ENCODE peak calls at places on chromosomes 11 and 22, in seven cellular contexts. One of them, this sample, is unnamed.

GRCh38 chr11:68840661-68841653 is 759 bp downstream of the CPT1A start:
- DNase-seq in ascending aorta: no peak
- DNase-seq in stimulated activated CD4-positive, alpha-beta T cell treated with anti-CD3 and anti-CD28 coated beads, Interleukin-12 subunit alpha, Interleukin-12 subunit beta, amount 100 ng/mL, for 48 hours: no peak
- DNase-seq in HEK293T: no peak
- DNase-seq in GM23248: peak
- DNase-seq in WTC11: peak
- DNase-seq in nephron progenitor cell: peak
- DNase-seq in this sample: peak

GRCh38 chr11:112085822-112086421 is 634 bp downstream of the TIMM8B start:
- DNase-seq in HEK293T: peak
- DNase-seq in stimulated activated CD4-positive, alpha-beta T cell treated with anti-CD3 and anti-CD28 coated beads, Interleukin-12 subunit alpha, Interleukin-12 subunit beta, amount 100 ng/mL, for 48 hours: peak
- DNase-seq in GM23248: peak
- DNase-seq in WTC11: no peak
- DNase-seq in ascending aorta: no peak
- DNase-seq in nephron progenitor cell: no peak
- DNase-seq in this sample: peak

GRCh38 chr11:131600591-131600990 is 230.2 kb downstream of the NTM start:
- DNase-seq in stimulated activated CD4-positive, alpha-beta T cell treated with anti-CD3 and anti-CD28 coated beads, Interleukin-12 subunit alpha, Interleukin-12 subunit beta, amount 100 ng/mL, for 48 hours: no peak
- DNase-seq in ascending aorta: no peak
- DNase-seq in nephron progenitor cell: no peak
- DNase-seq in WTC11: no peak
- DNase-seq in GM23248: peak
- DNase-seq in HEK293T: no peak
- DNase-seq in this sample: no peak

GRCh38 chr11:64294665-64295289 is 3.7 kb downstream of the KCNK4 start:
- DNase-seq in nephron progenitor cell: no peak
- DNase-seq in stimulated activated CD4-positive, alpha-beta T cell treated with anti-CD3 and anti-CD28 coated beads, Interleukin-12 subunit alpha, Interleukin-12 subunit beta, amount 100 ng/mL, for 48 hours: no peak
- DNase-seq in ascending aorta: no peak
- DNase-seq in GM23248: peak
- DNase-seq in WTC11: no peak
- DNase-seq in HEK293T: no peak
- DNase-seq in this sample: no peak

GRCh38 chr11:88320149-88320559 is 17.4 kb downstream of the CTSC start:
- DNase-seq in HEK293T: peak
- DNase-seq in WTC11: no peak
- DNase-seq in GM23248: peak
- DNase-seq in stimulated activated CD4-positive, alpha-beta T cell treated with anti-CD3 and anti-CD28 coated beads, Interleukin-12 subunit alpha, Interleukin-12 subunit beta, amount 100 ng/mL, for 48 hours: no peak
- DNase-seq in nephron progenitor cell: no peak
- DNase-seq in ascending aorta: no peak
- DNase-seq in this sample: no peak

GRCh38 chr11:40405614-40406013 is 1053.8 kb downstream of the LRRC4C start:
- DNase-seq in ascending aorta: no peak
- DNase-seq in HEK293T: no peak
- DNase-seq in GM23248: no peak
- DNase-seq in stimulated activated CD4-positive, alpha-beta T cell treated with anti-CD3 and anti-CD28 coated beads, Interleukin-12 subunit alpha, Interleukin-12 subunit beta, amount 100 ng/mL, for 48 hours: no peak
- DNase-seq in nephron progenitor cell: no peak
- DNase-seq in WTC11: no peak
- DNase-seq in this sample: no peak

GRCh38 chr11:83241291-83241946 is 44.7 kb downstream of the CCDC90B start:
- DNase-seq in HEK293T: peak
- DNase-seq in WTC11: peak
- DNase-seq in nephron progenitor cell: peak
- DNase-seq in stimulated activated CD4-positive, alpha-beta T cell treated with anti-CD3 and anti-CD28 coated beads, Interleukin-12 subunit alpha, Interleukin-12 subunit beta, amount 100 ng/mL, for 48 hours: peak
- DNase-seq in ascending aorta: no peak
- DNase-seq in GM23248: peak
- DNase-seq in this sample: peak

GRCh38 chr11:71214553-71215371 is 37.6 kb downstream of the SHANK2 start:
- DNase-seq in ascending aorta: no peak
- DNase-seq in stimulated activated CD4-positive, alpha-beta T cell treated with anti-CD3 and anti-CD28 coated beads, Interleukin-12 subunit alpha, Interleukin-12 subunit beta, amount 100 ng/mL, for 48 hours: no peak
- DNase-seq in GM23248: no peak
- DNase-seq in HEK293T: no peak
- DNase-seq in WTC11: no peak
- DNase-seq in nephron progenitor cell: no peak
- DNase-seq in this sample: no peak

GRCh38 chr11:15849265-15849664 is 507.1 kb downstream of the SOX6 start:
- DNase-seq in HEK293T: no peak
- DNase-seq in ascending aorta: no peak
- DNase-seq in stimulated activated CD4-positive, alpha-beta T cell treated with anti-CD3 and anti-CD28 coated beads, Interleukin-12 subunit alpha, Interleukin-12 subunit beta, amount 100 ng/mL, for 48 hours: no peak
- DNase-seq in WTC11: no peak
- DNase-seq in nephron progenitor cell: no peak
- DNase-seq in GM23248: no peak
- DNase-seq in this sample: peak

GRCh38 chr11:69913591-69914285 is 94.5 kb upstream of the FGF3 start:
- DNase-seq in GM23248: no peak
- DNase-seq in WTC11: peak
- DNase-seq in ascending aorta: no peak
- DNase-seq in nephron progenitor cell: peak
- DNase-seq in HEK293T: no peak
- DNase-seq in stimulated activated CD4-positive, alpha-beta T cell treated with anti-CD3 and anti-CD28 coated beads, Interleukin-12 subunit alpha, Interleukin-12 subunit beta, amount 100 ng/mL, for 48 hours: no peak
- DNase-seq in this sample: no peak

GRCh38 chr11:2665747-2666710 is 33.8 kb downstream of the KCNQ1OT1 start:
- DNase-seq in HEK293T: no peak
- DNase-seq in stimulated activated CD4-positive, alpha-beta T cell treated with anti-CD3 and anti-CD28 coated beads, Interleukin-12 subunit alpha, Interleukin-12 subunit beta, amount 100 ng/mL, for 48 hours: no peak
- DNase-seq in nephron progenitor cell: no peak
- DNase-seq in ascending aorta: no peak
- DNase-seq in GM23248: no peak
- DNase-seq in WTC11: no peak
- DNase-seq in this sample: peak

GRCh38 chr22:19019679-19020032 is 83.6 kb upstream of the PRODH start:
- DNase-seq in WTC11: no peak
- DNase-seq in HEK293T: no peak
- DNase-seq in ascending aorta: no peak
- DNase-seq in stimulated activated CD4-positive, alpha-beta T cell treated with anti-CD3 and anti-CD28 coated beads, Interleukin-12 subunit alpha, Interleukin-12 subunit beta, amount 100 ng/mL, for 48 hours: no peak
- DNase-seq in GM23248: no peak
- DNase-seq in nephron progenitor cell: no peak
- DNase-seq in this sample: no peak

GRCh38 chr11:44911031-44911814 is 39.5 kb downstream of the TP53I11 start:
- DNase-seq in WTC11: peak
- DNase-seq in HEK293T: peak
- DNase-seq in ascending aorta: peak
- DNase-seq in stimulated activated CD4-positive, alpha-beta T cell treated with anti-CD3 and anti-CD28 coated beads, Interleukin-12 subunit alpha, Interleukin-12 subunit beta, amount 100 ng/mL, for 48 hours: peak
- DNase-seq in nephron progenitor cell: peak
- DNase-seq in GM23248: peak
- DNase-seq in this sample: peak

GRCh38 chr22:30694171-30694637 is 470 bp upstream of the OSBP2 start:
- DNase-seq in ascending aorta: no peak
- DNase-seq in HEK293T: peak
- DNase-seq in WTC11: peak
- DNase-seq in nephron progenitor cell: peak
- DNase-seq in GM23248: peak
- DNase-seq in stimulated activated CD4-positive, alpha-beta T cell treated with anti-CD3 and anti-CD28 coated beads, Interleukin-12 subunit alpha, Interleukin-12 subunit beta, amount 100 ng/mL, for 48 hours: peak
- DNase-seq in this sample: peak

GRCh38 chr22:48577014-48577690 is 1250.5 kb downstream of the BRD1 start:
- DNase-seq in stimulated activated CD4-positive, alpha-beta T cell treated with anti-CD3 and anti-CD28 coated beads, Interleukin-12 subunit alpha, Interleukin-12 subunit beta, amount 100 ng/mL, for 48 hours: no peak
- DNase-seq in HEK293T: no peak
- DNase-seq in WTC11: peak
- DNase-seq in nephron progenitor cell: no peak
- DNase-seq in ascending aorta: no peak
- DNase-seq in GM23248: no peak
- DNase-seq in this sample: peak

GRCh38 chr22:27985323-27986275 is 66.5 kb upstream of the PITPNB start:
- DNase-seq in WTC11: no peak
- DNase-seq in ascending aorta: no peak
- DNase-seq in stimulated activated CD4-positive, alpha-beta T cell treated with anti-CD3 and anti-CD28 coated beads, Interleukin-12 subunit alpha, Interleukin-12 subunit beta, amount 100 ng/mL, for 48 hours: no peak
- DNase-seq in GM23248: no peak
- DNase-seq in nephron progenitor cell: no peak
- DNase-seq in HEK293T: no peak
- DNase-seq in this sample: no peak

GRCh38 chr11:100632970-100633452 is 54.1 kb upstream of the ARHGAP42 start:
- DNase-seq in GM23248: peak
- DNase-seq in nephron progenitor cell: no peak
- DNase-seq in HEK293T: peak
- DNase-seq in WTC11: no peak
- DNase-seq in stimulated activated CD4-positive, alpha-beta T cell treated with anti-CD3 and anti-CD28 coated beads, Interleukin-12 subunit alpha, Interleukin-12 subunit beta, amount 100 ng/mL, for 48 hours: no peak
- DNase-seq in ascending aorta: no peak
- DNase-seq in this sample: peak

GRCh38 chr11:83020942-83021779 is 50.5 kb downstream of the RAB30 start:
- DNase-seq in GM23248: no peak
- DNase-seq in stimulated activated CD4-positive, alpha-beta T cell treated with anti-CD3 and anti-CD28 coated beads, Interleukin-12 subunit alpha, Interleukin-12 subunit beta, amount 100 ng/mL, for 48 hours: no peak
- DNase-seq in ascending aorta: no peak
- DNase-seq in WTC11: no peak
- DNase-seq in HEK293T: no peak
- DNase-seq in nephron progenitor cell: no peak
- DNase-seq in this sample: no peak

GRCh38 chr11:34501500-34501899 is 12.1 kb downstream of the ELF5 start:
- DNase-seq in HEK293T: no peak
- DNase-seq in GM23248: peak
- DNase-seq in stimulated activated CD4-positive, alpha-beta T cell treated with anti-CD3 and anti-CD28 coated beads, Interleukin-12 subunit alpha, Interleukin-12 subunit beta, amount 100 ng/mL, for 48 hours: no peak
- DNase-seq in WTC11: no peak
- DNase-seq in nephron progenitor cell: no peak
- DNase-seq in ascending aorta: no peak
- DNase-seq in this sample: peak

GRCh38 chr22:17410576-17410975 is 41.3 kb downstream of the CECR2 start:
- DNase-seq in WTC11: no peak
- DNase-seq in nephron progenitor cell: no peak
- DNase-seq in HEK293T: no peak
- DNase-seq in GM23248: no peak
- DNase-seq in stimulated activated CD4-positive, alpha-beta T cell treated with anti-CD3 and anti-CD28 coated beads, Interleukin-12 subunit alpha, Interleukin-12 subunit beta, amount 100 ng/mL, for 48 hours: no peak
- DNase-seq in ascending aorta: no peak
- DNase-seq in this sample: peak

GRCh38 chr11:100823360-100823759 is 136.3 kb downstream of the ARHGAP42 start:
- DNase-seq in HEK293T: no peak
- DNase-seq in ascending aorta: no peak
- DNase-seq in nephron progenitor cell: no peak
- DNase-seq in GM23248: peak
- DNase-seq in WTC11: no peak
- DNase-seq in stimulated activated CD4-positive, alpha-beta T cell treated with anti-CD3 and anti-CD28 coated beads, Interleukin-12 subunit alpha, Interleukin-12 subunit beta, amount 100 ng/mL, for 48 hours: no peak
- DNase-seq in this sample: no peak

GRCh38 chr11:2987881-2988280 is 4.2 kb downstream of the NAP1L4 start:
- DNase-seq in stimulated activated CD4-positive, alpha-beta T cell treated with anti-CD3 and anti-CD28 coated beads, Interleukin-12 subunit alpha, Interleukin-12 subunit beta, amount 100 ng/mL, for 48 hours: peak
- DNase-seq in ascending aorta: no peak
- DNase-seq in GM23248: peak
- DNase-seq in HEK293T: no peak
- DNase-seq in nephron progenitor cell: no peak
- DNase-seq in WTC11: no peak
- DNase-seq in this sample: no peak

GRCh38 chr11:124961972-124962609 is 8.1 kb downstream of the CCDC15 start:
- DNase-seq in nephron progenitor cell: no peak
- DNase-seq in stimulated activated CD4-positive, alpha-beta T cell treated with anti-CD3 and anti-CD28 coated beads, Interleukin-12 subunit alpha, Interleukin-12 subunit beta, amount 100 ng/mL, for 48 hours: no peak
- DNase-seq in HEK293T: peak
- DNase-seq in ascending aorta: no peak
- DNase-seq in WTC11: no peak
- DNase-seq in GM23248: peak
- DNase-seq in this sample: peak

GRCh38 chr11:18310800-18311340 is 11.1 kb downstream of the HPS5 start:
- DNase-seq in GM23248: peak
- DNase-seq in WTC11: no peak
- DNase-seq in ascending aorta: no peak
- DNase-seq in stimulated activated CD4-positive, alpha-beta T cell treated with anti-CD3 and anti-CD28 coated beads, Interleukin-12 subunit alpha, Interleukin-12 subunit beta, amount 100 ng/mL, for 48 hours: no peak
- DNase-seq in nephron progenitor cell: no peak
- DNase-seq in HEK293T: no peak
- DNase-seq in this sample: no peak

GRCh38 chr11:120917536-120918239 is 106.2 kb upstream of the TBCEL start:
- DNase-seq in HEK293T: no peak
- DNase-seq in stimulated activated CD4-positive, alpha-beta T cell treated with anti-CD3 and anti-CD28 coated beads, Interleukin-12 subunit alpha, Interleukin-12 subunit beta, amount 100 ng/mL, for 48 hours: no peak
- DNase-seq in GM23248: no peak
- DNase-seq in WTC11: no peak
- DNase-seq in nephron progenitor cell: no peak
- DNase-seq in ascending aorta: no peak
- DNase-seq in this sample: no peak

GRCh38 chr11:108302121-108302785 is 79.4 kb downstream of the ATM start:
- DNase-seq in ascending aorta: no peak
- DNase-seq in GM23248: peak
- DNase-seq in nephron progenitor cell: no peak
- DNase-seq in WTC11: no peak
- DNase-seq in stimulated activated CD4-positive, alpha-beta T cell treated with anti-CD3 and anti-CD28 coated beads, Interleukin-12 subunit alpha, Interleukin-12 subunit beta, amount 100 ng/mL, for 48 hours: no peak
- DNase-seq in HEK293T: no peak
- DNase-seq in this sample: peak

GRCh38 chr11:121514401-121514981 is 61.7 kb upstream of the SORL1-AS1 start:
- DNase-seq in nephron progenitor cell: no peak
- DNase-seq in WTC11: no peak
- DNase-seq in GM23248: no peak
- DNase-seq in HEK293T: no peak
- DNase-seq in ascending aorta: no peak
- DNase-seq in stimulated activated CD4-positive, alpha-beta T cell treated with anti-CD3 and anti-CD28 coated beads, Interleukin-12 subunit alpha, Interleukin-12 subunit beta, amount 100 ng/mL, for 48 hours: no peak
- DNase-seq in this sample: no peak

GRCh38 chr11:21707116-21707769 is 485.6 kb upstream of the ANO5 start:
- DNase-seq in nephron progenitor cell: no peak
- DNase-seq in stimulated activated CD4-positive, alpha-beta T cell treated with anti-CD3 and anti-CD28 coated beads, Interleukin-12 subunit alpha, Interleukin-12 subunit beta, amount 100 ng/mL, for 48 hours: no peak
- DNase-seq in GM23248: no peak
- DNase-seq in WTC11: no peak
- DNase-seq in ascending aorta: no peak
- DNase-seq in HEK293T: no peak
- DNase-seq in this sample: no peak

GRCh38 chr22:35921777-35922176 is 106.8 kb downstream of the RBFOX2 start:
- DNase-seq in stimulated activated CD4-positive, alpha-beta T cell treated with anti-CD3 and anti-CD28 coated beads, Interleukin-12 subunit alpha, Interleukin-12 subunit beta, amount 100 ng/mL, for 48 hours: peak
- DNase-seq in ascending aorta: peak
- DNase-seq in HEK293T: peak
- DNase-seq in WTC11: peak
- DNase-seq in nephron progenitor cell: peak
- DNase-seq in GM23248: peak
- DNase-seq in this sample: peak

GRCh38 chr11:117823294-117823940 is 1.1 kb downstream of the FXYD2 start:
- DNase-seq in nephron progenitor cell: no peak
- DNase-seq in HEK293T: no peak
- DNase-seq in GM23248: no peak
- DNase-seq in WTC11: peak
- DNase-seq in stimulated activated CD4-positive, alpha-beta T cell treated with anti-CD3 and anti-CD28 coated beads, Interleukin-12 subunit alpha, Interleukin-12 subunit beta, amount 100 ng/mL, for 48 hours: no peak
- DNase-seq in ascending aorta: no peak
- DNase-seq in this sample: peak

GRCh38 chr11:105507496-105508254 is 102.2 kb upstream of the GRIA4 start:
- DNase-seq in nephron progenitor cell: no peak
- DNase-seq in WTC11: no peak
- DNase-seq in ascending aorta: no peak
- DNase-seq in stimulated activated CD4-positive, alpha-beta T cell treated with anti-CD3 and anti-CD28 coated beads, Interleukin-12 subunit alpha, Interleukin-12 subunit beta, amount 100 ng/mL, for 48 hours: no peak
- DNase-seq in GM23248: no peak
- DNase-seq in HEK293T: no peak
- DNase-seq in this sample: no peak

GRCh38 chr11:36123353-36124220 is 165.6 kb downstream of the COMMD9 start:
- DNase-seq in stimulated activated CD4-positive, alpha-beta T cell treated with anti-CD3 and anti-CD28 coated beads, Interleukin-12 subunit alpha, Interleukin-12 subunit beta, amount 100 ng/mL, for 48 hours: no peak
- DNase-seq in HEK293T: no peak
- DNase-seq in WTC11: no peak
- DNase-seq in nephron progenitor cell: no peak
- DNase-seq in ascending aorta: no peak
- DNase-seq in GM23248: no peak
- DNase-seq in this sample: no peak

GRCh38 chr11:113593698-113594308 is 112.3 kb downstream of the TMPRSS5 start:
- DNase-seq in stimulated activated CD4-positive, alpha-beta T cell treated with anti-CD3 and anti-CD28 coated beads, Interleukin-12 subunit alpha, Interleukin-12 subunit beta, amount 100 ng/mL, for 48 hours: no peak
- DNase-seq in HEK293T: no peak
- DNase-seq in nephron progenitor cell: no peak
- DNase-seq in GM23248: peak
- DNase-seq in WTC11: no peak
- DNase-seq in ascending aorta: no peak
- DNase-seq in this sample: peak

GRCh38 chr11:108793138-108793537 is 128.3 kb downstream of the DDX10 start:
- DNase-seq in stimulated activated CD4-positive, alpha-beta T cell treated with anti-CD3 and anti-CD28 coated beads, Interleukin-12 subunit alpha, Interleukin-12 subunit beta, amount 100 ng/mL, for 48 hours: no peak
- DNase-seq in GM23248: no peak
- DNase-seq in WTC11: no peak
- DNase-seq in HEK293T: no peak
- DNase-seq in ascending aorta: no peak
- DNase-seq in nephron progenitor cell: no peak
- DNase-seq in this sample: no peak